ENCODE peak calls at places on chromosome 20, in five cellular contexts. W, H, L, Q and F are unnamed samples.

GRCh38 chr20:52289956-52290355 is 98.4 kb upstream of the ZFP64 start:
- DNase-seq in Q (no peak), W (no peak), H (no peak), L (no peak), F (no peak)

GRCh38 chr20:22446613-22447447 is 137.5 kb downstream of the FOXA2 start:
- DNase-seq in L (no peak), H (no peak), Q (peak), W (no peak), F (no peak)

GRCh38 chr20:40431611-40432010 is 257.4 kb downstream of the MAFB start:
- DNase-seq in Q (peak), W (no peak), H (no peak), L (no peak), F (no peak)

GRCh38 chr20:20317195-20318113 is 50.5 kb upstream of the INSM1 start:
- DNase-seq in W (no peak), L (no peak), Q (no peak), H (no peak), F (no peak)

GRCh38 chr20:24634855-24635254 is 165.4 kb downstream of the SYNDIG1 start:
- DNase-seq in W (no peak), H (no peak), Q (peak), L (no peak), F (no peak)

GRCh38 chr20:16575390-16576140 is 2.3 kb upstream of the KIF16B start:
- DNase-seq in W (no peak), Q (peak), H (no peak), L (no peak), F (no peak)

GRCh38 chr20:9839626-9840025 is 750 bp upstream of the PAK5 start:
- DNase-seq in L (no peak), W (no peak), H (no peak), Q (no peak), F (no peak)

GRCh38 chr20:62472343-62473199 is 3.2 kb downstream of the GATA5 start:
- DNase-seq in W (no peak), L (no peak), H (no peak), Q (no peak), F (peak)

GRCh38 chr20:34472246-34472925 is 43.8 kb upstream of the DYNLRB1 start:
- DNase-seq in Q (peak), W (no peak), L (no peak), H (no peak), F (no peak)

GRCh38 chr20:2742934-2743559 is 50.5 kb downstream of the EBF4 start:
- DNase-seq in H (peak), Q (peak), L (peak), W (peak), F (no peak)

GRCh38 chr20:32970973-32971300 is 33.3 kb downstream of the SUN5 start:
- DNase-seq in H (peak), Q (no peak), W (no peak), L (no peak), F (peak)

GRCh38 chr20:24147961-24148360 is 159.4 kb upstream of the GGTLC1 start:
- DNase-seq in Q (no peak), H (no peak), W (no peak), L (no peak), F (no peak)

GRCh38 chr20:4581838-4582237 is 139.9 kb upstream of the PRND start:
- DNase-seq in W (no peak), Q (no peak), L (no peak), H (no peak), F (no peak)

GRCh38 chr20:62760536-62761057 is 35.7 kb upstream of the MRGBP start:
- DNase-seq in W (no peak), H (no peak), Q (no peak), L (no peak), F (no peak)

GRCh38 chr20:8837396-8837795 is 231.5 kb upstream of the PLCB4 start:
- DNase-seq in H (no peak), L (no peak), W (no peak), Q (peak), F (no peak)